ENCODE peak calls at places on chromosomes 7 and 10, in six cellular contexts. One of them, this sample, is unnamed.

GRCh38 chr7:155466814-155467675 is 9.1 kb downstream of the EN2 start:
- DNase-seq in cardiac muscle cell: no peak
- DNase-seq in ascending aorta: no peak
- DNase-seq in heart left ventricle: no peak
- DNase-seq in GM23338: peak
- DNase-seq in brain microvascular endothelial cell: no peak
- DNase-seq in this sample: no peak

GRCh38 chr10:97454330-97455036 is 8.5 kb downstream of the ZDHHC16 start:
- DNase-seq in cardiac muscle cell: peak
- DNase-seq in ascending aorta: no peak
- DNase-seq in heart left ventricle: no peak
- DNase-seq in GM23338: no peak
- DNase-seq in brain microvascular endothelial cell: no peak
- DNase-seq in this sample: peak

GRCh38 chr10:87842776-87843497 is 20.4 kb downstream of the KLLN start:
- DNase-seq in cardiac muscle cell: peak
- DNase-seq in ascending aorta: no peak
- DNase-seq in heart left ventricle: no peak
- DNase-seq in GM23338: peak
- DNase-seq in brain microvascular endothelial cell: peak
- DNase-seq in this sample: peak

GRCh38 chr7:27576360-27576944 is 86.2 kb downstream of the HIBADH start:
- DNase-seq in cardiac muscle cell: peak
- DNase-seq in ascending aorta: no peak
- DNase-seq in heart left ventricle: no peak
- DNase-seq in GM23338: peak
- DNase-seq in brain microvascular endothelial cell: no peak
- DNase-seq in this sample: peak

GRCh38 chr7:51350195-51350896 is 33.7 kb upstream of the COBL start:
- DNase-seq in cardiac muscle cell: peak
- DNase-seq in ascending aorta: no peak
- DNase-seq in heart left ventricle: no peak
- DNase-seq in GM23338: peak
- DNase-seq in brain microvascular endothelial cell: peak
- DNase-seq in this sample: no peak

GRCh38 chr10:18400201-18400910 is 251.0 kb downstream of the NSUN6 start:
- DNase-seq in cardiac muscle cell: no peak
- DNase-seq in ascending aorta: no peak
- DNase-seq in heart left ventricle: no peak
- DNase-seq in GM23338: peak
- DNase-seq in brain microvascular endothelial cell: no peak
- DNase-seq in this sample: no peak

GRCh38 chr10:77156406-77156879 is 481.2 kb downstream of the KCNMA1 start:
- DNase-seq in cardiac muscle cell: peak
- DNase-seq in ascending aorta: no peak
- DNase-seq in heart left ventricle: no peak
- DNase-seq in GM23338: no peak
- DNase-seq in brain microvascular endothelial cell: peak
- DNase-seq in this sample: peak

GRCh38 chr10:113646337-113647201 is 17.3 kb downstream of the NRAP start:
- DNase-seq in cardiac muscle cell: no peak
- DNase-seq in ascending aorta: no peak
- DNase-seq in heart left ventricle: peak
- DNase-seq in GM23338: no peak
- DNase-seq in brain microvascular endothelial cell: no peak
- DNase-seq in this sample: no peak

GRCh38 chr10:121057291-121057690 is 206.1 kb downstream of the WDR11 start:
- DNase-seq in cardiac muscle cell: no peak
- DNase-seq in ascending aorta: no peak
- DNase-seq in heart left ventricle: no peak
- DNase-seq in GM23338: no peak
- DNase-seq in brain microvascular endothelial cell: no peak
- DNase-seq in this sample: no peak

GRCh38 chr7:17234398-17235021 is 63.9 kb upstream of the AHR start:
- DNase-seq in cardiac muscle cell: peak
- DNase-seq in ascending aorta: peak
- DNase-seq in heart left ventricle: no peak
- DNase-seq in GM23338: peak
- DNase-seq in brain microvascular endothelial cell: peak
- DNase-seq in this sample: peak

DNA sequence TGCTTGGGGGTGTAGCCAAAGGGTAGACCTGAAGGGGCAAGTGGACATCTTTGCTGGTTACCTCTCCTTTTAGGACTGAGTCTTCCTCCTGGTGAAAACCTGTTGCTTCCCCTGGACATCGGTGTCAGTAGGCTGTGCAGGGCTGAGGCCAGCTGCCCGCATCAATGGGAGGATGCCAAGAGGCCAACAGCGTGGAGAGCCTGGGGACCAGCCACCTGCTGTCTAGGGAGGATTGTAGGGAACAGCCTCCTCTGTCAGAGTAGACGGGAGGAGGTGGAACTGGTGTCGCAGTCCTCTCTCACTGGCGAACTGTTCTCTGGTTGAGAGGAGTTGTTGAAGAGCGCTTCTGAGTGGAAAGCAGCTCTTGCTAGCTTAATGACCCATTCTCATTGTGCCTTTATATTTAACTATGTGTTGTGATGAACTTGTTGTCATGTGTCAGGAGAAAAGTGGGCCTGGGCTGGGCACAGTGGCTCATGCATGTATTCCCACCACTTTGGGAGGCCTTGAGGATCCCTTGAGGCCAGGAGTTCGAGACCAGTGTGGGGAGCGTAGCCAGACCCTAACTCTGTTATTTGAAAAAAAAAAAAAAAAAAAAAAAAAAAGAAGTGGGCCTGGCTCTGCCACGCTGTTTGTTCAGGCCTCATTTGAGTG is 1.8 kb downstream of the SUFU start:
- DNase-seq in cardiac muscle cell: no peak
- DNase-seq in ascending aorta: no peak
- DNase-seq in heart left ventricle: no peak
- DNase-seq in GM23338: no peak
- DNase-seq in brain microvascular endothelial cell: no peak
- DNase-seq in this sample: no peak
- H3K4me3 ChIP-seq in cardiac muscle cell: no peak
- H3K4me3 ChIP-seq in ascending aorta: peak
- H3K4me3 ChIP-seq in heart left ventricle: no peak
- H3K4me3 ChIP-seq in GM23338: peak
- H3K4me3 ChIP-seq in brain microvascular endothelial cell: peak
- H3K4me3 ChIP-seq in this sample: peak

DNA sequence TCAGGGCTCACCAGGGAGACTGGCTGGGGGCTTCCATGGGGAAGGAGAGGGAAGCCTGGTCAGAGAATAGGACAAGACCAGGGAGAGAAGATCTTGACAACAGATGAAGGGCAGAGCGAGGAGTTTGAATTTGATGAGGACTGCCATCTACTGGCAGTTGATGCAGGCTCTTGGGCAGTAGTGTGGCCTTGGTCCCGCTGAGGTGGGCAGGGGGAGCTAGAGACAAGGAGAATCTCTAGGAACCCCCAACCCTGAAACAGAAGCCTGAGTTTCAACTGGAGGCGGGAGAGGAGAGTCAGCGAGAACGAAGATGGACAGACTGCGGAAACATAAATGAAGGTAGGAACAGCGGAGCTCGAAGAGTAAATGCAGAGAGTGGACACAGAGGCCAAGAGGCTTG is 81.0 kb downstream of the PPP1R3C start:
- DNase-seq in cardiac muscle cell: peak
- DNase-seq in ascending aorta: no peak
- DNase-seq in heart left ventricle: peak
- DNase-seq in GM23338: peak
- DNase-seq in brain microvascular endothelial cell: peak
- DNase-seq in this sample: peak
- TF ChIP-seq CTCF in cardiac muscle cell: peak
- TF ChIP-seq CTCF in ascending aorta: peak
- TF ChIP-seq CTCF in heart left ventricle: peak
- TF ChIP-seq CTCF in GM23338: peak
- TF ChIP-seq CTCF in brain microvascular endothelial cell: peak
- TF ChIP-seq CTCF in this sample: peak

DNA sequence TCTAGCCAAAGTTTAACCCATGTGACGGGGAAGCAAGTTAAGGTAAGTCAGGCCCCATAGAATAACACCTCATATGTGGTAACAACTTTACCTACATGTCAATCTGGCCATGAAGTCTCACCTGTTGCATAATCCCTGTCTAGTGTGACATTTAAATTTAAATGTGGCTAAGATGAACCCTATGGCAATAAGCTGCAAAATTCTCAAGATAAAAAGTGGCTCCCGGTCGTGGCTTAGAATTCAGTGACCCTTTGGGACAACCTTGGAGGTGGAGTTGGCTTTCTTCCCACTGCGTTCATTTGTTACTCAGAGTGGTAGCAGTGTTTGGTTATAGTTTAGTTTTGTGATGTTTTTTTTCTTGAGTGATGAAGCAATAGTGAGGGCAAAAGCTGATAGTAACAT is 90.6 kb downstream of the ARID5B start:
- DNase-seq in cardiac muscle cell: peak
- DNase-seq in ascending aorta: peak
- DNase-seq in heart left ventricle: no peak
- DNase-seq in GM23338: no peak
- DNase-seq in brain microvascular endothelial cell: peak
- DNase-seq in this sample: peak
- H3K4me3 ChIP-seq in cardiac muscle cell: no peak
- H3K4me3 ChIP-seq in ascending aorta: peak
- H3K4me3 ChIP-seq in heart left ventricle: no peak
- H3K4me3 ChIP-seq in GM23338: no peak
- H3K4me3 ChIP-seq in brain microvascular endothelial cell: no peak
- H3K4me3 ChIP-seq in this sample: no peak

GRCh38 chr7:69067397-69067796 is 530.9 kb upstream of the AUTS2 start:
- DNase-seq in cardiac muscle cell: peak
- DNase-seq in ascending aorta: no peak
- DNase-seq in heart left ventricle: no peak
- DNase-seq in GM23338: peak
- DNase-seq in brain microvascular endothelial cell: no peak
- DNase-seq in this sample: peak
- TF ChIP-seq CTCF in cardiac muscle cell: peak
- TF ChIP-seq CTCF in ascending aorta: no peak
- TF ChIP-seq CTCF in heart left ventricle: no peak
- TF ChIP-seq CTCF in GM23338: peak
- TF ChIP-seq CTCF in brain microvascular endothelial cell: peak
- TF ChIP-seq CTCF in this sample: no peak

GRCh38 chr10:100009283-100009792 is 409 bp downstream of the DNMBP start:
- DNase-seq in cardiac muscle cell: no peak
- DNase-seq in ascending aorta: peak
- DNase-seq in heart left ventricle: no peak
- DNase-seq in GM23338: no peak
- DNase-seq in brain microvascular endothelial cell: no peak
- DNase-seq in this sample: peak

GRCh38 chr10:100008708-100009282 is 952 bp downstream of the DNMBP start:
- DNase-seq in cardiac muscle cell: no peak
- DNase-seq in ascending aorta: no peak
- DNase-seq in heart left ventricle: no peak
- DNase-seq in GM23338: no peak
- DNase-seq in brain microvascular endothelial cell: no peak
- DNase-seq in this sample: peak

GRCh38 chr10:100008142-100008522 is 1.6 kb downstream of the DNMBP start:
- DNase-seq in cardiac muscle cell: peak
- DNase-seq in ascending aorta: no peak
- DNase-seq in heart left ventricle: no peak
- DNase-seq in GM23338: no peak
- DNase-seq in brain microvascular endothelial cell: no peak
- DNase-seq in this sample: peak

GRCh38 chr10:100006241-100006886 is 3.4 kb downstream of the DNMBP start:
- DNase-seq in cardiac muscle cell: peak
- DNase-seq in ascending aorta: no peak
- DNase-seq in heart left ventricle: no peak
- DNase-seq in GM23338: no peak
- DNase-seq in brain microvascular endothelial cell: peak
- DNase-seq in this sample: peak

GRCh38 chr10:100007239-100008141 is 2.3 kb downstream of the DNMBP start:
- DNase-seq in cardiac muscle cell: no peak
- DNase-seq in ascending aorta: no peak
- DNase-seq in heart left ventricle: no peak
- DNase-seq in GM23338: no peak
- DNase-seq in brain microvascular endothelial cell: no peak
- DNase-seq in this sample: no peak
- H3K4me3 ChIP-seq in cardiac muscle cell: no peak
- H3K4me3 ChIP-seq in ascending aorta: peak
- H3K4me3 ChIP-seq in heart left ventricle: peak
- H3K4me3 ChIP-seq in GM23338: no peak
- H3K4me3 ChIP-seq in brain microvascular endothelial cell: peak
- H3K4me3 ChIP-seq in this sample: peak

DNA sequence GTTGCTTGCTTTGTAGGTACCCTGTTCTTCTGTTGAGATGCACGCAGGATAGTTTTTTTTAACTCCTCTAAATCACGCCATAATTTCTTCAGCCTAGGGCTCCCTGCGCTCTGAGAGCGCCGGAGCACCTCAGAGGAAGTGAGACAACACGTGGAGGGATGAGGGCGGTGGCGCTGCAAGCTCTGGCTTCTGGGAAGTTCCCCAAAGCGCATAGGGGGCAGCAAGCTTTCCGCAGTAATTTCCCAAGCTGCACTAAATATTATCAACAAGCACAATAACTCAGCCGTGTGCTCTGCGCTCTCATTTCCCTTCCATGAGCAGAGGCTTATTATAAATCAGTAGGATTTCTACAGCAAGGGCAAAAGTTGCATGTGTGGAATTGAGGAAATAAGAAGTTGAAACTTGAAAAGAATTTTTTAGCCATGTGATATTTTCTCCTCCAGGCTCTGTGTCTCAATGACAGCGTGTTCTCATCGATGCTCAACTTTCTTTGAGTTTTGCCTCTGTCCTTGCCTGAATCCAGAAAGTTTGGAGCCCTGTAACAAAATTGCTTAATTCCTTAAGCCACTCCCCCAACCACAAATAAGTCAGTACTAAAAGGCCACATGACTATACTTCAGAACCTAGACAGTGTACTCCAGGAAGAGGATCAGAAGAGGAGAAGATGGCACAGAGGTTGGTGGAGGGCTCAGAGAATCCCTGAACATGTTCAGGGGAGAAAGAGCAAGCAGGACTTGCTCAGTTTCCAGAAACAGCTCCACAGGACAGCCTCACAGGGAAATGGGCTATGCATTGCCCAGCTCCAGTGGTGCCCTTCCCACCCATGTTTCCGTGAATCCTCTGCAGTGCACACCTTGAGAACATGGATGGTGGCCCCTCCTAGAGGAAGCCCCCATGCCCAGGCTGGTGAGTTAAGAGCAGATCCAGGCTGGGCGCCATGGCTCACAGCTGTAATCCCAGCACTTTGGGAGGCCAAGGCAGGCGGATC is 221.5 kb upstream of the GHITM start:
- DNase-seq in cardiac muscle cell: peak
- DNase-seq in ascending aorta: no peak
- DNase-seq in heart left ventricle: no peak
- DNase-seq in GM23338: peak
- DNase-seq in brain microvascular endothelial cell: no peak
- DNase-seq in this sample: peak
- TF ChIP-seq CTCF in cardiac muscle cell: peak
- TF ChIP-seq CTCF in ascending aorta: no peak
- TF ChIP-seq CTCF in heart left ventricle: no peak
- TF ChIP-seq CTCF in GM23338: peak
- TF ChIP-seq CTCF in brain microvascular endothelial cell: no peak
- TF ChIP-seq CTCF in this sample: no peak

This sample was measured in cardiac fibroblast.